ENCODE peak calls at places on chromosomes 5 and 9, in four cellular contexts. One of them, this sample, is unnamed.

GRCh38 chr9:70415476-70415875 is 1.0 kb upstream of the KLF9 start:
- DNase-seq in H1: no peak
- DNase-seq in K562: no peak
- DNase-seq in HepG2: no peak
- DNase-seq in this sample: no peak

GRCh38 chr9:38032266-38032830 is 36.7 kb downstream of the SHB start:
- DNase-seq in H1: no peak
- DNase-seq in K562: no peak
- DNase-seq in HepG2: no peak
- DNase-seq in this sample: no peak

GRCh38 chr9:34451545-34451944 is 6.8 kb downstream of the FAM219A start:
- DNase-seq in H1: no peak
- DNase-seq in K562: peak
- DNase-seq in HepG2: no peak
- DNase-seq in this sample: no peak

GRCh38 chr9:108473209-108474112 is 382.3 kb downstream of the ACTL7B start:
- DNase-seq in H1: no peak
- DNase-seq in K562: no peak
- DNase-seq in HepG2: no peak
- DNase-seq in this sample: no peak

GRCh38 chr5:151902215-151902614 is 22.4 kb downstream of the GLRA1 start:
- DNase-seq in H1: no peak
- DNase-seq in K562: no peak
- DNase-seq in HepG2: no peak
- DNase-seq in this sample: no peak

GRCh38 chr9:119322137-119322695 is 47.0 kb downstream of the BRINP1 start:
- DNase-seq in H1: no peak
- DNase-seq in K562: no peak
- DNase-seq in HepG2: peak
- DNase-seq in this sample: no peak

GRCh38 chr9:123360161-123361085 is 4.4 kb downstream of the CRB2 start:
- DNase-seq in H1: peak
- DNase-seq in K562: peak
- DNase-seq in HepG2: peak
- DNase-seq in this sample: peak

GRCh38 chr9:135474915-135475314 is 4.7 kb upstream of the PPP1R26 start:
- DNase-seq in H1: peak
- DNase-seq in K562: peak
- DNase-seq in HepG2: peak
- DNase-seq in this sample: peak

GRCh38 chr9:114434878-114435311 is 47.1 kb upstream of the AKNA start:
- DNase-seq in H1: no peak
- DNase-seq in K562: peak
- DNase-seq in HepG2: peak
- DNase-seq in this sample: peak

GRCh38 chr5:142246263-142246662 is 78.6 kb downstream of the SPRY4 start:
- DNase-seq in H1: no peak
- DNase-seq in K562: no peak
- DNase-seq in HepG2: peak
- DNase-seq in this sample: no peak

GRCh38 chr5:89105836-89106235 is 222.9 kb upstream of the MEF2C start:
- DNase-seq in H1: no peak
- DNase-seq in K562: no peak
- DNase-seq in HepG2: no peak
- DNase-seq in this sample: no peak

GRCh38 chr9:126474201-126474765 is 139.4 kb upstream of the LMX1B start:
- DNase-seq in H1: no peak
- DNase-seq in K562: no peak
- DNase-seq in HepG2: no peak
- DNase-seq in this sample: no peak

GRCh38 chr5:153779852-153780251 is 258.9 kb downstream of the FAM114A2 start:
- DNase-seq in H1: no peak
- DNase-seq in K562: no peak
- DNase-seq in HepG2: no peak
- DNase-seq in this sample: no peak

GRCh38 chr5:53442946-53443345 is 37.5 kb upstream of the FST start:
- DNase-seq in H1: no peak
- DNase-seq in K562: no peak
- DNase-seq in HepG2: no peak
- DNase-seq in this sample: no peak

GRCh38 chr9:128304971-128305288 is 17.3 kb downstream of the TRUB2 start:
- DNase-seq in H1: no peak
- DNase-seq in K562: no peak
- DNase-seq in HepG2: no peak
- DNase-seq in this sample: no peak

GRCh38 chr5:82396871-82397514 is 118.8 kb upstream of the RPS23 start:
- DNase-seq in H1: no peak
- DNase-seq in K562: peak
- DNase-seq in HepG2: peak
- DNase-seq in this sample: no peak

GRCh38 chr5:1445313-1445894 is at the start of gene SLC6A3:
- DNase-seq in H1: peak
- DNase-seq in K562: peak
- DNase-seq in HepG2: no peak
- DNase-seq in this sample: peak

GRCh38 chr9:124011460-124012301 is at the start of gene LHX2:
- DNase-seq in H1: peak
- DNase-seq in K562: peak
- DNase-seq in HepG2: no peak
- DNase-seq in this sample: peak

GRCh38 chr9:88653926-88654325 is 118.9 kb downstream of the NXNL2 start:
- DNase-seq in H1: no peak
- DNase-seq in K562: no peak
- DNase-seq in HepG2: no peak
- DNase-seq in this sample: no peak

GRCh38 chr9:14435871-14436270 is 121.9 kb upstream of the NFIB start:
- DNase-seq in H1: no peak
- DNase-seq in K562: no peak
- DNase-seq in HepG2: no peak
- DNase-seq in this sample: no peak

GRCh38 chr5:166772770-166773169 is 1518.7 kb upstream of the WWC1 start:
- DNase-seq in H1: no peak
- DNase-seq in K562: no peak
- DNase-seq in HepG2: no peak
- DNase-seq in this sample: no peak

GRCh38 chr9:104093162-104093561 is 947 bp upstream of the SMC2 start:
- DNase-seq in H1: no peak
- DNase-seq in K562: peak
- DNase-seq in HepG2: no peak
- DNase-seq in this sample: no peak

GRCh38 chr5:114390431-114390830 is 28.6 kb downstream of the KCNN2 start:
- DNase-seq in H1: no peak
- DNase-seq in K562: no peak
- DNase-seq in HepG2: no peak
- DNase-seq in this sample: no peak

GRCh38 chr5:33400675-33401074 is 40.1 kb upstream of the TARS1 start:
- DNase-seq in H1: no peak
- DNase-seq in K562: no peak
- DNase-seq in HepG2: no peak
- DNase-seq in this sample: no peak

GRCh38 chr5:116479776-116480675 is 94.6 kb downstream of the SEMA6A start:
- DNase-seq in H1: no peak
- DNase-seq in K562: no peak
- DNase-seq in HepG2: no peak
- DNase-seq in this sample: no peak

GRCh38 chr9:72305102-72305546 is 59.9 kb downstream of the ZFAND5 start:
- DNase-seq in H1: no peak
- DNase-seq in K562: peak
- DNase-seq in HepG2: peak
- DNase-seq in this sample: peak

GRCh38 chr9:27473135-27473534 is 51.0 kb upstream of the IFNK start:
- DNase-seq in H1: no peak
- DNase-seq in K562: peak
- DNase-seq in HepG2: no peak
- DNase-seq in this sample: no peak

GRCh38 chr9:112037281-112038016 is 137.6 kb downstream of the SUSD1 start:
- DNase-seq in H1: no peak
- DNase-seq in K562: no peak
- DNase-seq in HepG2: no peak
- DNase-seq in this sample: no peak

DNA sequence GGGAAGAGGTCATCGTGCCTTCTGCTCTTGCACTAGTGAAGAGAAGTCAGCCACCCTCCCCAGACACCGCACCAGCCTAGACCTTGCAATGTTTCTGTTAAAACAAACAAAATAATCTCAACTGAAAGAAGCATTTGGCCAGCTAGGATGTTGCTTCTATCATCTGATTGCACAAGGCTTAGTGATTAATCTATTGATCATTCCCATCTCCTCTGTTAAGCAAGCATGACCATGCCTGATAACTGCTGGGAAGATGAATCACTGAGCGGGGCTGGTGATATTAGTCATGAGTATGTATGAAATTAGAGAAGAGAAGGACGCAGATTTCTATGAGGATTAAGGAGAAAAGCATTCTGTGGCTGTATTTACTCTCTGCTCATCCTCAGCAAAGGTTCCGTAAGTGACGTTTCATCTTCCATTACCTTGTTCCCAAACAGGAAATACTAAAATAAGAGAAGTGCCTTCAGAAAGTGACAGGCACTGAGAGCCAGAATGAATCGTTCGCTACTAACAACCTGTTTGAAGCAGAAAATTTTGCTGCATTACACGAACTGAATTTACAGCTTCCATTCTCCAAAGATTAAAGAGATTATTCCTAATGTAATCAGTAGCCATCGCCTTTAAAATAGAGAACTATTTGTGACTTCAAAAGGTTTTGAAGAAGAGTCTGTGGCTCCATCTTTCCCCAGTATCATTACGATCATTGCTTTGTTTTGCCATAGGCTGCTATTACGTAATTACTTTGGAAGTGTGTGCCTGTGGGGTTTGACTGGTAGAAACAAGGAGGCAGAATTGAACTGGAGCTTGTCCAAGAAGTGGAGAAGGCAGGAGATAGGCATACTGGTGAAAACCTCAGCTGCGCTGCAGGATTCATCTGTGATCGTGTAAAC is 219.1 kb downstream of the MED10 start:
- DNase-seq in H1: no peak
- DNase-seq in K562: no peak
- DNase-seq in HepG2: peak
- DNase-seq in this sample: no peak
- TF ChIP-seq JUN in H1: no peak
- TF ChIP-seq JUN in K562: no peak
- TF ChIP-seq JUN in HepG2: no peak
- TF ChIP-seq JUN in this sample: no peak

GRCh38 chr9:137492464-137493162 is 33.5 kb upstream of the NSMF start:
- DNase-seq in H1: no peak
- DNase-seq in K562: peak
- DNase-seq in HepG2: no peak
- DNase-seq in this sample: peak
- TF ChIP-seq ATF2 in H1: no peak
- TF ChIP-seq ATF2 in K562: no peak
- TF ChIP-seq ATF2 in HepG2: no peak
- TF ChIP-seq ATF2 in this sample: no peak

GRCh38 chr5:179841621-179842020 is 17.0 kb downstream of the MRNIP start:
- DNase-seq in H1: no peak
- DNase-seq in K562: no peak
- DNase-seq in HepG2: no peak
- DNase-seq in this sample: no peak
- TF ChIP-seq USF2 in H1: no peak
- TF ChIP-seq USF2 in K562: no peak
- TF ChIP-seq USF2 in HepG2: no peak
- TF ChIP-seq USF2 in this sample: no peak

GRCh38 chr9:137515338-137515724 is 34.9 kb downstream of the PNPLA7 start:
- DNase-seq in H1: no peak
- DNase-seq in K562: no peak
- DNase-seq in HepG2: no peak
- DNase-seq in this sample: no peak
- TF ChIP-seq JUN in H1: no peak
- TF ChIP-seq JUN in K562: no peak
- TF ChIP-seq JUN in HepG2: no peak
- TF ChIP-seq JUN in this sample: no peak

DNA sequence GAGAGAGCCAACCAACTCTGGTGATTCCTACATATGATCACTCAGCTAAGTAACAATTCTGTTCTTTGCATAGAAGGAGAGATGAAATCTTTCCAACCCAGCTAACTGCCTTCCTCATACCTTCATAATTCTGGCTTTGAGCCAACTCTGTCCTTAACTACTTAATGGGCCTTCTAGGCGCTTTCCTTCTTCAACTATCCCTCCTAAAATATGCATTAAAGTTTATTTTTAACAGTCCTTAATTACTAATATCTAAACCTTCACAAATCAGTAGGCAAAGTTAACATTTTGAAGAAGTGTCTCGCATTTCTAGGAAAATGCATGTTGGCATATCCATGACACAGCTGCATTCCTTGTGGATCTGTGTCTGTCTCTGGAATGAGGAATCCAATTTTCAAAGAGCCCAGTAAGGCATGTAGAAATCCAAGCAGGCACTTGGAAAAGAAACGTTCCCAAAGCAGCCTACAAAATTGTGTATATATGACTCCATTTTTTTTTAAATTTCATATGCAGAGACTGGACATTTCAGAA is 284.7 kb upstream of the GRAMD2B start:
- DNase-seq in H1: no peak
- DNase-seq in K562: no peak
- DNase-seq in HepG2: no peak
- DNase-seq in this sample: no peak
- TF ChIP-seq ATF2 in H1: no peak
- TF ChIP-seq ATF2 in K562: no peak
- TF ChIP-seq ATF2 in HepG2: no peak
- TF ChIP-seq ATF2 in this sample: no peak

This sample was measured in WTC11.